ENCODE peak calls at places on chromosomes 2 and 18, in six cellular contexts. E is Panc1, P is NCI-H2029 treated with DMSO at 0.1 percent for 48 hours, H is NCI-H1436, J is B cell, K is KG1. U is an unnamed sample.

GRCh38 chr2:45128580-45128997 is 119.3 kb upstream of the SIX2 start:
- DNase-seq in E (peak), P (no peak), H (peak), J (no peak), K (no peak), U (no peak)

GRCh38 chr2:55365303-55365702 is 54.4 kb downstream of the CCDC88A start:
- DNase-seq in E (no peak), P (no peak), H (no peak), J (no peak), K (peak), U (no peak)

GRCh38 chr2:184938221-184938985 is 340.1 kb downstream of the ZNF804A start:
- DNase-seq in E (no peak), P (no peak), H (no peak), J (no peak), K (no peak), U (no peak)

GRCh38 chr2:233442028-233442310 is 87.7 kb downstream of the DGKD start:
- DNase-seq in E (no peak), P (no peak), H (no peak), J (no peak), K (no peak), U (no peak)

GRCh38 chr18:40877096-40877495 is 1077.9 kb upstream of the PIK3C3 start:
- DNase-seq in E (no peak), P (no peak), H (no peak), J (no peak), K (no peak), U (no peak)

GRCh38 chr2:121529439-121530209 is 1.1 kb upstream of the RNU4ATAC start:
- DNase-seq in E (no peak), P (no peak), H (peak), J (no peak), K (no peak), U (peak)

GRCh38 chr2:77508511-77508910 is 13.7 kb downstream of the LRRTM4 start:
- DNase-seq in E (no peak), P (no peak), H (no peak), J (no peak), K (no peak), U (no peak)

GRCh38 chr2:210477496-210477895 is 937 bp upstream of the LANCL1 start:
- DNase-seq in E (no peak), P (no peak), H (no peak), J (no peak), K (peak), U (peak)

GRCh38 chr18:55856191-55856590 is 268.2 kb upstream of the TCF4 start:
- DNase-seq in E (no peak), P (no peak), H (no peak), J (no peak), K (no peak), U (peak)

GRCh38 chr2:105144941-105145300 is 96.6 kb upstream of the GPR45 start:
- DNase-seq in E (no peak), P (no peak), H (no peak), J (no peak), K (no peak), U (no peak)

GRCh38 chr2:158786897-158787296 is 8.2 kb upstream of the DAPL1 start:
- DNase-seq in E (no peak), P (peak), H (no peak), J (no peak), K (no peak), U (no peak)

U was measured in SW 1271.